ENCODE peak calls at places on chromosomes 12 and 14, in eight cellular contexts. G is mesenchymal stem cell; B is CD4-positive, CD25-positive, alpha-beta regulatory T cell; O is PC-9; Y is ascending aorta; C is adipocyte; K is OCI-LY7; E is heart left ventricle. N is an unnamed sample. For H3K4me1, the result is how much of the 10 kb centered on the place peaks cover.

GRCh38 chr14:94045101-94045500 is 19.0 kb downstream of the OTUB2 start:
- DNase-seq in G (no peak), B (no peak), O (no peak), Y (no peak), C (no peak), K (no peak), E (no peak), N (peak)

GRCh38 chr14:58637391-58638230 is at the start of gene DACT1:
- DNase-seq in G (peak), B (peak), O (no peak), Y (peak), C (peak), K (no peak), E (peak), N (peak)

GRCh38 chr12:130299574-130299973 is 38.1 kb upstream of the PIWIL1 start:
- DNase-seq in G (no peak), B (no peak), O (no peak), Y (no peak), C (no peak), K (no peak), E (no peak), N (no peak)

GRCh38 chr12:75341873-75342272 is 7.4 kb downstream of the GLIPR1L1 start:
- DNase-seq in G (no peak), B (no peak), O (no peak), Y (no peak), C (no peak), K (no peak), E (no peak), N (no peak)

GRCh38 chr12:76922821-76923315 is 44.0 kb upstream of the CSRP2 start:
- DNase-seq in G (no peak), B (no peak), O (no peak), Y (no peak), C (peak), K (no peak), E (no peak), N (no peak)

GRCh38 chr12:117000316-117000715 is 89.6 kb downstream of the FBXW8 start:
- DNase-seq in G (no peak), B (no peak), O (no peak), Y (no peak), C (no peak), K (peak), E (no peak), N (no peak)

GRCh38 chr14:41636492-41637392 is 30.1 kb downstream of the LRFN5 start:
- DNase-seq in G (peak), B (no peak), O (no peak), Y (no peak), C (peak), K (no peak), E (no peak), N (no peak)

GRCh38 chr12:88391556-88391955 is 188.7 kb downstream of the KITLG start:
- DNase-seq in G (peak), B (no peak), O (no peak), Y (no peak), C (peak), K (no peak), E (no peak), N (no peak)

GRCh38 chr14:98138666-98139065 is 1133.3 kb downstream of the BCL11B start:
- DNase-seq in G (no peak), B (peak), O (no peak), Y (no peak), C (no peak), K (peak), E (no peak), N (no peak)

GRCh38 chr14:96764012-96764411 is 33.2 kb upstream of the VRK1 start:
- DNase-seq in G (no peak), B (no peak), O (no peak), Y (no peak), C (no peak), K (no peak), E (no peak), N (no peak)

GRCh38 chr12:116183741-116184141 is 93.8 kb downstream of the MED13L start:
- DNase-seq in G (peak), B (no peak), O (no peak), Y (no peak), C (peak), K (no peak), E (no peak), N (no peak)

GRCh38 chr12:132724506-132725220 is 14.0 kb downstream of the PGAM5 start:
- DNase-seq in G (no peak), B (no peak), O (no peak), Y (no peak), C (no peak), K (no peak), E (peak), N (no peak)

GRCh38 chr12:80576641-80577418 is 130.6 kb upstream of the MYF6 start:
- DNase-seq in G (no peak), B (no peak), O (no peak), Y (no peak), C (no peak), K (no peak), E (no peak), N (no peak)

GRCh38 chr12:67720383-67720856 is 71.9 kb downstream of the DYRK2 start:
- DNase-seq in G (peak), B (no peak), O (no peak), Y (no peak), C (no peak), K (no peak), E (no peak), N (no peak)

GRCh38 chr14:59123975-59124374 is 64.5 kb upstream of the DAAM1 start:
- DNase-seq in G (peak), B (no peak), O (no peak), Y (no peak), C (peak), K (peak), E (no peak), N (no peak)

GRCh38 chr12:97308576-97309198 is 153.9 kb upstream of the RMST start:
- DNase-seq in G (peak), B (peak), O (peak), Y (no peak), C (peak), K (peak), E (no peak), N (no peak)

GRCh38 chr12:82620917-82621316 is 65.8 kb upstream of the TMTC2 start:
- DNase-seq in G (no peak), B (no peak), O (no peak), Y (no peak), C (no peak), K (no peak), E (no peak), N (no peak)

GRCh38 chr12:114241973-114242434 is 163.9 kb downstream of the TBX5 start:
- DNase-seq in G (no peak), B (no peak), O (no peak), Y (no peak), C (no peak), K (peak), E (no peak), N (no peak)

GRCh38 chr12:6937481-6938352 is 5.9 kb upstream of the RNU7-1 start:
- DNase-seq in G (peak), B (peak), O (peak), Y (peak), C (peak), K (peak), E (peak), N (peak)

GRCh38 chr12:77644915-77645605 is 185.6 kb upstream of the NAV3 start:
- DNase-seq in G (no peak), B (no peak), O (no peak), Y (no peak), C (no peak), K (no peak), E (no peak), N (no peak)

GRCh38 chr14:57519051-57519450 is 25.4 kb upstream of the CCDC198 start:
- DNase-seq in G (no peak), B (no peak), O (no peak), Y (no peak), C (no peak), K (no peak), E (no peak), N (no peak)

GRCh38 chr14:20434701-20435453 is 1.1 kb downstream of the KLHL33 start:
- DNase-seq in G (no peak), B (no peak), O (no peak), Y (peak), C (no peak), K (no peak), E (peak), N (peak)

GRCh38 chr12:10968765-10969456 is 17.8 kb downstream of the TAS2R50 start:
- DNase-seq in G (peak), B (no peak), O (no peak), Y (peak), C (peak), K (no peak), E (no peak), N (peak)

GRCh38 chr14:53875337-53875897 is 81.2 kb downstream of the BMP4 start:
- DNase-seq in G (no peak), B (no peak), O (no peak), Y (no peak), C (peak), K (no peak), E (no peak), N (peak)

GRCh38 chr12:126093911-126094310 is 1028.7 kb downstream of the AACS start:
- DNase-seq in G (no peak), B (no peak), O (no peak), Y (no peak), C (peak), K (peak), E (no peak), N (no peak)

GRCh38 chr12:67320614-67321305 is 51.6 kb downstream of the CAND1 start:
- DNase-seq in G (peak), B (peak), O (peak), Y (no peak), C (no peak), K (peak), E (no peak), N (no peak)

GRCh38 chr12:130258863-130259262 is 78.8 kb upstream of the PIWIL1 start:
- DNase-seq in G (no peak), B (no peak), O (no peak), Y (no peak), C (no peak), K (no peak), E (no peak), N (no peak)

GRCh38 chr14:26527095-26527494 is 70.7 kb downstream of the NOVA1 start:
- DNase-seq in G (peak), B (no peak), O (no peak), Y (no peak), C (no peak), K (no peak), E (no peak), N (no peak)

GRCh38 chr12:13256705-13257045 is 60.1 kb downstream of the EMP1 start:
- DNase-seq in G (no peak), B (no peak), O (no peak), Y (no peak), C (no peak), K (no peak), E (no peak), N (no peak)

GRCh38 chr12:3123729-3124128 is 46.5 kb downstream of the TSPAN9 start:
- DNase-seq in G (no peak), B (no peak), O (no peak), Y (no peak), C (no peak), K (no peak), E (no peak), N (no peak)

DNA sequence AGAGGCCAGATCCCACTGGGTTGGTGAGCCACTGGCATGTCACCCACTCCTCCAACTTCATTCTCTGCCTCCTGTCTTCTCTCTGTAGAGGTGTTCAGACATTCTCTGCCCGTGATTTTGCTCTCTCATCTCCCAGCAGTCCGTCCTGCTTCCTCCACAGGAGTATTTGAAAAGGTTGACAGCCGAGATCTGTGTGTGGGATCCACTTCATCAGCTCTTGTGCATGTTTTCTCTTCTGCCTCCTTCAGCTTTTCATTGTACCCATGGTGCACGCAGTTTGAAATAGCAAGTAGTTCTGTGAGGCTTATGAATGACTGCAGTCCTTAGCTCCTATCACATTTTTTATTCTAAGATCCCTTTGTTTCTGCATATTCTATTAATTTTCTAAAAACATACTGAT is 34.8 kb downstream of the ZC3H14 start:
- DNase-seq in G (no peak), B (no peak), O (no peak), Y (no peak), C (no peak), K (no peak), E (no peak), N (no peak)
- H3K4me1 ChIP-seq in G (under half), B (under half), O (under half), Y (under half), C (under half), K (under half), E (under half), N (under half)

GRCh38 chr14:61489002-61489401 is 167.6 kb downstream of the PRKCH start:
- DNase-seq in G (no peak), B (no peak), O (no peak), Y (no peak), C (no peak), K (no peak), E (no peak), N (no peak)
- H3K4me1 ChIP-seq in G (under half), B (under half), O (under half), Y (under half), C (half or more), K (under half), E (under half), N (under half)

GRCh38 chr12:129258781-129259318 is 405.6 kb downstream of the GLT1D1 start:
- DNase-seq in G (no peak), B (no peak), O (no peak), Y (no peak), C (no peak), K (no peak), E (no peak), N (no peak)
- H3K4me1 ChIP-seq in G (under half), B (under half), O (under half), Y (under half), C (under half), K (under half), E (under half), N (under half)

GRCh38 chr12:95418142-95418541 is 55.8 kb upstream of the METAP2 start:
- DNase-seq in G (no peak), B (no peak), O (no peak), Y (peak), C (peak), K (no peak), E (no peak), N (no peak)
- H3K4me1 ChIP-seq in G (under half), B (under half), O (under half), Y (under half), C (under half), K (under half), E (under half), N (under half)

GRCh38 chr12:109890620-109891019 is 9.5 kb upstream of the TCHP start:
- DNase-seq in G (no peak), B (no peak), O (no peak), Y (no peak), C (no peak), K (no peak), E (no peak), N (no peak)

GRCh38 chr12:109892165-109892715 is 7.8 kb upstream of the TCHP start:
- DNase-seq in G (no peak), B (no peak), O (no peak), Y (no peak), C (no peak), K (no peak), E (no peak), N (no peak)

GRCh38 chr12:109885616-109886015 is 5.3 kb upstream of the GLTP start:
- DNase-seq in G (no peak), B (no peak), O (peak), Y (no peak), C (no peak), K (no peak), E (no peak), N (no peak)

GRCh38 chr12:109892748-109893147 is 7.3 kb upstream of the TCHP start:
- DNase-seq in G (no peak), B (peak), O (no peak), Y (no peak), C (no peak), K (peak), E (no peak), N (no peak)

GRCh38 chr12:109888179-109889020 is 8.1 kb upstream of the GLTP start:
- DNase-seq in G (peak), B (peak), O (peak), Y (no peak), C (peak), K (peak), E (no peak), N (no peak)
- H3K4me1 ChIP-seq in G (under half), B (under half), O (half or more), Y (under half), C (under half), K (under half), E (under half), N (under half)

GRCh38 chr14:100067481-100067880 is 2.3 kb downstream of the EVL start:
- DNase-seq in G (no peak), B (no peak), O (no peak), Y (no peak), C (no peak), K (peak), E (no peak), N (no peak)
- H3K4me1 ChIP-seq in G (under half), B (half or more), O (under half), Y (under half), C (under half), K (half or more), E (under half), N (under half)

GRCh38 chr14:99599440-99599839 is 4.6 kb downstream of the CCDC85C start:
- DNase-seq in G (no peak), B (no peak), O (no peak), Y (no peak), C (no peak), K (no peak), E (no peak), N (no peak)
- H3K4me1 ChIP-seq in G (under half), B (under half), O (under half), Y (under half), C (under half), K (under half), E (half or more), N (under half)

GRCh38 chr12:124504273-124505000 is 63.0 kb downstream of the NCOR2 start:
- DNase-seq in G (peak), B (no peak), O (no peak), Y (no peak), C (no peak), K (no peak), E (peak), N (peak)
- H3K4me1 ChIP-seq in G (half or more), B (under half), O (under half), Y (under half), C (under half), K (under half), E (half or more), N (half or more)

N was measured in uterus.